ENCODE peak calls at places on chromosome 12, in seven cellular contexts. One of them, this sample, is unnamed.

GRCh38 chr12:16258963-16259362 is 18.5 kb downstream of the SLC15A5 start:
- DNase-seq in K562: no peak
- DNase-seq in SK-N-SH: no peak
- DNase-seq in H1: no peak
- DNase-seq in HCT116: no peak
- DNase-seq in GM12878: no peak
- DNase-seq in HepG2: no peak
- DNase-seq in this sample: no peak

GRCh38 chr12:54424232-54424631 is 5.2 kb upstream of the ITGA5 start:
- DNase-seq in K562: no peak
- DNase-seq in SK-N-SH: no peak
- DNase-seq in H1: no peak
- DNase-seq in HCT116: no peak
- DNase-seq in GM12878: no peak
- DNase-seq in HepG2: no peak
- DNase-seq in this sample: no peak

GRCh38 chr12:91335724-91336123 is 153.1 kb upstream of the DCN start:
- DNase-seq in K562: no peak
- DNase-seq in SK-N-SH: no peak
- DNase-seq in H1: no peak
- DNase-seq in HCT116: no peak
- DNase-seq in GM12878: no peak
- DNase-seq in HepG2: no peak
- DNase-seq in this sample: no peak

GRCh38 chr12:1532796-1533195 is 61.6 kb downstream of the FBXL14 start:
- DNase-seq in K562: no peak
- DNase-seq in SK-N-SH: no peak
- DNase-seq in H1: no peak
- DNase-seq in HCT116: no peak
- DNase-seq in GM12878: no peak
- DNase-seq in HepG2: no peak
- DNase-seq in this sample: no peak

GRCh38 chr12:119807380-119807779 is 69.7 kb downstream of the CIT start:
- DNase-seq in K562: no peak
- DNase-seq in SK-N-SH: no peak
- DNase-seq in H1: no peak
- DNase-seq in HCT116: no peak
- DNase-seq in GM12878: no peak
- DNase-seq in HepG2: no peak
- DNase-seq in this sample: no peak

GRCh38 chr12:112325648-112326207 is 56.5 kb downstream of the HECTD4 start:
- DNase-seq in K562: no peak
- DNase-seq in SK-N-SH: no peak
- DNase-seq in H1: no peak
- DNase-seq in HCT116: no peak
- DNase-seq in GM12878: no peak
- DNase-seq in HepG2: no peak
- DNase-seq in this sample: no peak

GRCh38 chr12:131872154-131873046 is 22.0 kb upstream of the ULK1 start:
- DNase-seq in K562: no peak
- DNase-seq in SK-N-SH: peak; percentile 42
- DNase-seq in H1: no peak
- DNase-seq in HCT116: peak; percentile 77
- DNase-seq in GM12878: no peak
- DNase-seq in HepG2: no peak
- DNase-seq in this sample: peak; percentile 90

GRCh38 chr12:6383572-6384498 is at the start of gene LTBR:
- DNase-seq in K562: peak; percentile 84
- DNase-seq in SK-N-SH: no peak
- DNase-seq in H1: peak; percentile 85
- DNase-seq in HCT116: no peak
- DNase-seq in GM12878: no peak
- DNase-seq in HepG2: peak; percentile 83
- DNase-seq in this sample: peak; percentile 88

GRCh38 chr12:132560421-132560830 is 50.0 kb downstream of the LRCOL1 start:
- DNase-seq in K562: peak; percentile 66
- DNase-seq in SK-N-SH: peak; percentile 82
- DNase-seq in H1: peak; percentile 72
- DNase-seq in HCT116: no peak
- DNase-seq in GM12878: no peak
- DNase-seq in HepG2: no peak
- DNase-seq in this sample: peak; percentile 93

GRCh38 chr12:48979602-48980388 is 1.7 kb downstream of the WNT1 start:
- DNase-seq in K562: no peak
- DNase-seq in SK-N-SH: no peak
- DNase-seq in H1: no peak
- DNase-seq in HCT116: no peak
- DNase-seq in GM12878: no peak
- DNase-seq in HepG2: no peak
- DNase-seq in this sample: no peak

GRCh38 chr12:80593766-80594165 is 113.7 kb upstream of the MYF6 start:
- DNase-seq in K562: no peak
- DNase-seq in SK-N-SH: no peak
- DNase-seq in H1: no peak
- DNase-seq in HCT116: no peak
- DNase-seq in GM12878: no peak
- DNase-seq in HepG2: no peak
- DNase-seq in this sample: no peak

GRCh38 chr12:80602455-80602854 is 105.0 kb upstream of the MYF6 start:
- DNase-seq in K562: no peak
- DNase-seq in SK-N-SH: no peak
- DNase-seq in H1: no peak
- DNase-seq in HCT116: no peak
- DNase-seq in GM12878: no peak
- DNase-seq in HepG2: no peak
- DNase-seq in this sample: no peak

GRCh38 chr12:80596509-80596908 is 110.9 kb upstream of the MYF6 start:
- DNase-seq in K562: no peak
- DNase-seq in SK-N-SH: no peak
- DNase-seq in H1: no peak
- DNase-seq in HCT116: no peak
- DNase-seq in GM12878: no peak
- DNase-seq in HepG2: no peak
- DNase-seq in this sample: no peak

DNA sequence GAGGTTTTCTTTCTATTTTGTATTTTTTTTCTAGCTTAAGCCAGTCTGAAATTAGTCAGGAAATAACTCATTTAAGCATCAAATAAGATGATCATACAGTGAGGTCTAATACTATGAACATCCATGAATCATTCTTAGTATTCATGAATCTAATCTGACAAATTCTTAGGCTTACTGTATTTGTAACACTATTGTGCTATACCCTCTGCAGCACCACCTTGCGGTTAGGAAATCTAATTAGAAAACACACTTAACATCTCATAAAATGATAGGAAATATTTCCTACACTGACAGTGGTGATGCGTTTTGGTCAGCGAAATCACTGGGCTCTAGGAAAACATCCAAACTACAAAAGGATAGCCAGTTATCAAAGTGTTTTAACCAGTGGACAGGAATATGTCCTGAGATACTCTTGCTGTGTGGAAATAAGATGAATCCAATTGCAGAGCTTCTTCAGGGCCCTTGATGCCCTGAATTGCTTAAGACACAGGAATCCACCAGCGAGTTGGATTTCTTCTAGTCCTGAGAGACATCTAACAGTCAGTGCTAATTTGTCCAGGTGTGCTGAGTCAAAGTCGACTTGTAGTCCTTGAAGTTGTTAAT is 109.3 kb upstream of the MYF6 start:
- DNase-seq in K562: no peak
- DNase-seq in SK-N-SH: no peak
- DNase-seq in H1: no peak
- DNase-seq in HCT116: peak; percentile 16
- DNase-seq in GM12878: no peak
- DNase-seq in HepG2: peak; percentile 20
- DNase-seq in this sample: peak; percentile 70
- TF ChIP-seq JUND in K562: no peak
- TF ChIP-seq JUND in SK-N-SH: peak; percentile 47
- TF ChIP-seq JUND in H1: no peak
- TF ChIP-seq JUND in HCT116: no peak
- TF ChIP-seq JUND in GM12878: no peak
- TF ChIP-seq JUND in HepG2: no peak
- TF ChIP-seq JUND in this sample: no peak

DNA sequence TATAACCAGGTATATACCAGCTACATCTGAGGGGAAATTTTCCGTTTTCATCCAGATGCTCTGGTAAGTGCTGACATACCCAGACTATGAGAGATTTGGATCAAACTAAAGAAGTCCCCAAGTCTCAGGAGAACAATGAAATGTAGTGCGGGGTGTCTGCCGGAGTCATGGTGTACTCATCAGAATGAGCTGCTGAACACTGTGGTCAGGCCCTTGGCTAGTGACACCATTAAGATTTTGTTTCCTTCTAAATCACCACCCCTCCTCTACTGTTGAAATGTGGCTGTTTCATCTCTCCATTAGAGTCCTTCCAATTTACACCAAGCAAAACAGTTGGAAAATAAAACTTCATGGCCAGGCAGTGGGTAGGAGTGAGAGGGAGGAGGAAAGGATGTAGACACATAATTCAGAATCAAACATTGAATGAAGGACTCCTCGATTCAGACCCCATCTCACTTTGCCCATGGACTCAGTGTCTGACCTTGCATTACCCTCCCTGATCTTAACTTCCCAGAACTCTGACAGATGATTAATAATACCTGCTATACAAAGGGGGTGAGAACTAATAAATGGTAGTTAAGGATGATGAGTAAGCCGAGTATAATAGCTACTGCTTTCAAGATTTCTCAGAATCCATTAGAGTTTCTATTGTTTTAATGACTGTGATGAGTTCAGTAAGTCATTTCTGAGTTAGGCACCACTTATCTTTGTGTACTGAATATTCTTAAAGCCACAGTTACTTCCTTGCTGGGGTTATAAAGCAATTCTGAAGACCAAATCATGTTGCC is 127.4 kb downstream of the CRADD start:
- DNase-seq in K562: no peak
- DNase-seq in SK-N-SH: no peak
- DNase-seq in H1: no peak
- DNase-seq in HCT116: no peak
- DNase-seq in GM12878: no peak
- DNase-seq in HepG2: no peak
- DNase-seq in this sample: no peak
- TF ChIP-seq JUND in K562: no peak
- TF ChIP-seq JUND in SK-N-SH: no peak
- TF ChIP-seq JUND in H1: no peak
- TF ChIP-seq JUND in HCT116: peak; percentile 66
- TF ChIP-seq JUND in GM12878: no peak
- TF ChIP-seq JUND in HepG2: no peak
- TF ChIP-seq JUND in this sample: no peak

GRCh38 chr12:29309320-29309902 is 71.6 kb downstream of the ERGIC2 start:
- DNase-seq in K562: peak; percentile 8
- DNase-seq in SK-N-SH: no peak
- DNase-seq in H1: no peak
- DNase-seq in HCT116: peak; percentile 10
- DNase-seq in GM12878: no peak
- DNase-seq in HepG2: no peak
- DNase-seq in this sample: peak; percentile 30
- TF ChIP-seq JUND in K562: no peak
- TF ChIP-seq JUND in SK-N-SH: no peak
- TF ChIP-seq JUND in H1: no peak
- TF ChIP-seq JUND in HCT116: no peak
- TF ChIP-seq JUND in GM12878: no peak
- TF ChIP-seq JUND in HepG2: no peak
- TF ChIP-seq JUND in this sample: no peak

GRCh38 chr12:122951406-122951805 is 14.9 kb downstream of the ABCB9 start:
- DNase-seq in K562: no peak
- DNase-seq in SK-N-SH: no peak
- DNase-seq in H1: no peak
- DNase-seq in HCT116: peak; percentile 37
- DNase-seq in GM12878: no peak
- DNase-seq in HepG2: peak; percentile 38
- DNase-seq in this sample: no peak
- TF ChIP-seq JUND in K562: no peak
- TF ChIP-seq JUND in SK-N-SH: peak; percentile 37
- TF ChIP-seq JUND in H1: no peak
- TF ChIP-seq JUND in HCT116: no peak
- TF ChIP-seq JUND in GM12878: no peak
- TF ChIP-seq JUND in HepG2: no peak
- TF ChIP-seq JUND in this sample: no peak

DNA sequence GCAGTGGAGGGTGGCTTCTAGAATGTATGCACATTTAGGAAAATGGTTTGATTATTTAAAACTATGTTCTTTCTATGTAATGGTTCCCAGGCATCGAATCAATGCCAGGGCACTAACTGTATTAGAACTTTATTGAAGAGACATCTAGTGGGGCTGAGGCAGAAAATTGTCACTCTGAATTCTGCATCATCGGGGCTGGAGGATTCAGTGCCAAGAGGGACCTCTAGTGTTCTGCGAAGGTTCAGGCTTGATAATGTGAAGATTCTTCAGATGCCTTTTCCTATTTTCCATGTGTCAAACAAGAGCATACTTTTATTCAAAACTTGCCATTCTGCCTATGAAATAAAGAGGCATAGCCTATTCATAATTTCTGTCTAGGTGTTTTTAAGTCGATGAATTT is 146.3 kb downstream of the CAND1 start:
- DNase-seq in K562: peak; percentile 21
- DNase-seq in SK-N-SH: peak; percentile 17
- DNase-seq in H1: no peak
- DNase-seq in HCT116: peak; percentile 22
- DNase-seq in GM12878: no peak
- DNase-seq in HepG2: peak; percentile 9
- DNase-seq in this sample: no peak
- TF ChIP-seq JUND in K562: no peak
- TF ChIP-seq JUND in SK-N-SH: no peak
- TF ChIP-seq JUND in H1: peak; percentile 6
- TF ChIP-seq JUND in HCT116: no peak
- TF ChIP-seq JUND in GM12878: no peak
- TF ChIP-seq JUND in HepG2: no peak
- TF ChIP-seq JUND in this sample: no peak

This sample was measured in T47D.